ENCODE peak calls at places on chromosome 22, in six cellular contexts. S is iPS DF 6.9; G is CD4-positive, CD25-positive, alpha-beta regulatory T cell; E is body of pancreas; Z is CD8-positive, alpha-beta memory T cell; J is RWPE1. N is an unnamed sample.

GRCh38 chr22:42622061-42622710 is 7.5 kb upstream of the POLDIP3 start:
- DNase-seq in J (no peak), Z (no peak), G (no peak), S (no peak), E (no peak), N (no peak)

GRCh38 chr22:49377306-49377705 is 450.4 kb downstream of the BRD1 start:
- DNase-seq in E (no peak), G (no peak), J (no peak), S (no peak), Z (no peak), N (no peak)

GRCh38 chr22:23504522-23504921 is 75.6 kb downstream of the IGLL1 start:
- DNase-seq in J (no peak), S (no peak), G (no peak), E (no peak), Z (no peak), N (no peak)

GRCh38 chr22:39517470-39517869 is 2.9 kb upstream of the ATF4 start:
- DNase-seq in Z (no peak), G (no peak), E (no peak), S (no peak), J (no peak), N (no peak)

GRCh38 chr22:23066200-23067022 is 3.9 kb upstream of the GNAZ start:
- DNase-seq in S (no peak), E (peak), J (no peak), Z (no peak), G (no peak), N (no peak)

GRCh38 chr22:49211176-49211575 is 616.5 kb downstream of the BRD1 start:
- DNase-seq in G (no peak), J (no peak), E (no peak), S (no peak), Z (no peak), N (no peak)

GRCh38 chr22:41305646-41306045 is 4.3 kb downstream of the ZC3H7B start:
- DNase-seq in E (no peak), Z (no peak), J (peak), G (no peak), S (no peak), N (no peak)

GRCh38 chr22:20424937-20425587 is 12.6 kb downstream of the SCARF2 start:
- DNase-seq in E (no peak), G (no peak), Z (no peak), S (no peak), J (no peak), N (no peak)

GRCh38 chr22:26756675-26757293 is 99.4 kb downstream of the MIAT start:
- DNase-seq in S (no peak), J (peak), G (peak), E (peak), Z (no peak), N (peak)

GRCh38 chr22:34812631-34813030 is 253.3 kb upstream of the ISX start:
- DNase-seq in Z (no peak), E (no peak), S (no peak), G (no peak), J (no peak), N (no peak)

GRCh38 chr22:39184586-39185577 is 32.4 kb upstream of the CBX7 start:
- DNase-seq in G (no peak), E (no peak), Z (no peak), J (no peak), S (no peak), N (no peak)

GRCh38 chr22:27068121-27068520 is 410.7 kb downstream of the MIAT start:
- DNase-seq in G (no peak), Z (no peak), S (no peak), J (no peak), E (no peak), N (no peak)

GRCh38 chr22:50076646-50077624 is 8.3 kb downstream of the MLC1 start:
- DNase-seq in E (no peak), S (no peak), J (no peak), Z (no peak), G (no peak), N (no peak)

GRCh38 chr22:39960791-39961746 is 872 bp downstream of the TMA7B start:
- DNase-seq in J (no peak), G (peak), Z (peak), E (no peak), S (no peak), N (no peak)

GRCh38 chr22:24485608-24486007 is 9.5 kb upstream of the UPB1 start:
- DNase-seq in E (no peak), G (peak), J (no peak), Z (peak), S (no peak), N (no peak)

GRCh38 chr22:36430863-36431262 is 43.1 kb upstream of the MYH9 start:
- DNase-seq in J (no peak), S (no peak), G (no peak), E (no peak), Z (no peak), N (no peak)

GRCh38 chr22:35214968-35215367 is 42.3 kb upstream of the HMGXB4 start:
- DNase-seq in S (no peak), J (no peak), Z (no peak), E (no peak), G (no peak), N (no peak)

GRCh38 chr22:34587357-34588356 is 478.3 kb upstream of the ISX start:
- DNase-seq in E (peak), Z (no peak), S (no peak), G (no peak), J (no peak), N (no peak)

GRCh38 chr22:32818446-32819115 is 17.1 kb downstream of the TIMP3 start:
- DNase-seq in J (no peak), G (no peak), Z (no peak), E (no peak), S (no peak), N (no peak)

GRCh38 chr22:38338772-38339379 is 21.6 kb upstream of the CSNK1E start:
- DNase-seq in J (no peak), E (no peak), S (no peak), Z (no peak), G (no peak), N (no peak)

GRCh38 chr22:49371325-49372110 is 456.2 kb downstream of the BRD1 start:
- DNase-seq in J (no peak), G (no peak), S (no peak), Z (no peak), E (peak), N (no peak)

GRCh38 chr22:25021976-25022711 is 69.6 kb downstream of the KIAA1671 start:
- DNase-seq in Z (no peak), S (no peak), J (no peak), G (no peak), E (peak), N (no peak)

GRCh38 chr22:20014526-20015186 is 2.0 kb downstream of the ARVCF start:
- DNase-seq in S (no peak), Z (no peak), G (no peak), J (no peak), E (no peak), N (no peak)

GRCh38 chr22:19659805-19660345 is 54.4 kb upstream of the SEPTIN5 start:
- DNase-seq in Z (no peak), E (no peak), G (no peak), S (no peak), J (no peak), N (no peak)

GRCh38 chr22:37502342-37503182 is 16.4 kb upstream of the MFNG start:
- DNase-seq in Z (peak), S (no peak), E (peak), G (no peak), J (no peak), N (no peak)

GRCh38 chr22:43722444-43722843 is 89.7 kb downstream of the EFCAB6 start:
- DNase-seq in E (no peak), S (no peak), G (no peak), J (no peak), Z (no peak), N (no peak)
- H3K27ac ChIP-seq in E (no peak), S (no peak), G (no peak), J (no peak), Z (no peak), N (no peak)

GRCh38 chr22:17785185-17786184 is 11.2 kb upstream of the BID start:
- DNase-seq in G (peak), Z (peak), J (no peak), E (peak), S (peak), N (no peak)
- H3K27ac ChIP-seq in G (no peak), Z (no peak), J (peak), E (no peak), S (no peak), N (no peak)

GRCh38 chr22:45528046-45528445 is 25.4 kb downstream of the FBLN1 start:
- DNase-seq in S (no peak), J (no peak), G (no peak), Z (no peak), E (no peak), N (no peak)
- H3K27ac ChIP-seq in S (no peak), J (peak), G (no peak), Z (no peak), E (no peak), N (no peak)

GRCh38 chr22:31126869-31127175 is 4.1 kb downstream of the INPP5J start:
- DNase-seq in S (no peak), J (no peak), G (no peak), E (no peak), Z (no peak), N (no peak)
- H3K27ac ChIP-seq in S (no peak), J (no peak), G (no peak), E (no peak), Z (no peak), N (no peak)

GRCh38 chr22:46195487-46196165 is 45.3 kb downstream of the PPARA start:
- DNase-seq in G (no peak), J (no peak), S (no peak), Z (no peak), E (no peak), N (no peak)
- H3K27ac ChIP-seq in G (no peak), J (no peak), S (no peak), Z (no peak), E (no peak), N (no peak)

GRCh38 chr22:29625090-29625825 is 21.8 kb downstream of the NF2 start:
- DNase-seq in Z (peak), S (no peak), E (peak), G (peak), J (peak), N (no peak)

GRCh38 chr22:29628982-29629381 is 25.5 kb downstream of the NF2 start:
- DNase-seq in S (no peak), E (no peak), Z (no peak), J (no peak), G (no peak), N (no peak)

GRCh38 chr22:29629382-29630179 is 26.1 kb downstream of the NF2 start:
- DNase-seq in E (no peak), J (no peak), Z (no peak), S (no peak), G (no peak), N (no peak)

GRCh38 chr22:29626497-29627195 is 23.2 kb downstream of the NF2 start:
- DNase-seq in J (peak), G (no peak), Z (no peak), E (no peak), S (no peak), N (no peak)

GRCh38 chr22:29627196-29627535 is 23.7 kb downstream of the NF2 start:
- DNase-seq in E (no peak), Z (no peak), J (no peak), G (no peak), S (no peak), N (no peak)
- H3K27ac ChIP-seq in E (no peak), Z (no peak), J (no peak), G (no peak), S (no peak), N (no peak)

GRCh38 chr22:47631571-47632102 is 869.2 kb downstream of the TBC1D22A start:
- DNase-seq in Z (no peak), E (no peak), S (no peak), G (no peak), J (no peak), N (no peak)
- H3K27ac ChIP-seq in Z (peak), E (no peak), S (no peak), G (no peak), J (no peak), N (no peak)

N was measured in caudate nucleus.